ENCODE peak calls at places on chromosomes 5 and 9, in nine cellular contexts. J, W, K, I, Y, H, L, M and Q are unnamed samples.

GRCh38 chr5:126452477-126452876 is 29.3 kb downstream of the GRAMD2B start:
- DNase-seq in L (peak), M (no peak), W (no peak), I (no peak), K (no peak), J (no peak), Y (no peak), H (no peak), Q (no peak)

GRCh38 chr5:74679968-74680367 is 5.1 kb upstream of the HEXB start:
- DNase-seq in H (no peak), K (no peak), M (no peak), W (no peak), J (peak), L (peak), Y (no peak), I (no peak), Q (no peak)

GRCh38 chr5:150573216-150573615 is 65.3 kb downstream of the NDST1 start:
- DNase-seq in Y (no peak), H (no peak), K (no peak), W (no peak), L (no peak), M (no peak), I (no peak), J (no peak), Q (no peak)

GRCh38 chr5:128284236-128284635 is 200.7 kb downstream of the SLC12A2 start:
- DNase-seq in W (no peak), Y (no peak), L (peak), M (no peak), H (no peak), J (no peak), K (no peak), I (no peak), Q (no peak)

GRCh38 chr5:76007904-76008303 is 75.3 kb upstream of the SV2C start:
- DNase-seq in I (no peak), K (no peak), Y (no peak), W (no peak), H (no peak), M (peak), J (no peak), L (no peak), Q (no peak)

GRCh38 chr5:18195910-18196309 is 561.6 kb downstream of the TAF11L14 start:
- DNase-seq in M (no peak), K (no peak), I (no peak), J (no peak), L (peak), Y (no peak), W (no peak), H (no peak), Q (no peak)

GRCh38 chr5:111741270-111741669 is 15.7 kb downstream of the NREP start:
- DNase-seq in K (no peak), L (peak), I (no peak), W (no peak), M (peak), Y (no peak), J (peak), H (no peak), Q (no peak)

GRCh38 chr5:68287976-68288755 is 72.6 kb downstream of the PIK3R1 start:
- DNase-seq in Y (peak), J (peak), K (peak), L (peak), M (peak), I (peak), H (peak), W (peak), Q (peak)

GRCh38 chr5:38297830-38298608 is 39.7 kb downstream of the EGFLAM start:
- DNase-seq in I (no peak), M (no peak), L (no peak), W (no peak), J (peak), K (no peak), H (no peak), Y (no peak), Q (no peak)

GRCh38 chr5:21164425-21164824 is 1176.4 kb upstream of the CDH18 start:
- DNase-seq in M (no peak), L (no peak), Y (no peak), K (no peak), I (no peak), J (no peak), H (no peak), W (no peak), Q (no peak)

GRCh38 chr5:154510156-154510555 is 32.1 kb upstream of the HAND1 start:
- DNase-seq in M (no peak), K (no peak), Y (no peak), H (no peak), I (no peak), J (no peak), W (no peak), L (no peak), Q (no peak)

GRCh38 chr5:139878093-139878492 is 82.5 kb downstream of the PSD2 start:
- DNase-seq in J (no peak), M (no peak), H (no peak), Y (no peak), W (no peak), L (no peak), K (no peak), I (no peak), Q (no peak)

GRCh38 chr9:135081264-135081660 is 6.2 kb upstream of the OLFM1 start:
- DNase-seq in J (no peak), I (no peak), H (no peak), L (no peak), M (no peak), W (no peak), Y (no peak), K (no peak), Q (no peak)

GRCh38 chr5:172920447-172920849 is 38.8 kb upstream of the RPL26L1 start:
- DNase-seq in H (no peak), L (peak), I (peak), K (no peak), M (no peak), W (no peak), Y (no peak), J (peak), Q (no peak)

GRCh38 chr9:114409103-114409780 is 21.5 kb upstream of the AKNA start:
- DNase-seq in K (no peak), I (no peak), J (peak), H (no peak), Y (no peak), L (peak), W (no peak), M (peak), Q (no peak)

GRCh38 chr9:13064676-13065075 is 214.8 kb downstream of the MPDZ start:
- DNase-seq in I (no peak), Y (no peak), K (no peak), M (no peak), L (no peak), W (no peak), H (no peak), J (no peak), Q (no peak)

GRCh38 chr5:82375488-82376294 is 97.5 kb upstream of the RPS23 start:
- DNase-seq in K (no peak), L (no peak), M (no peak), Y (no peak), I (no peak), J (no peak), W (no peak), H (no peak), Q (no peak)

GRCh38 chr5:10490927-10491672 is 49.4 kb downstream of the ROPN1L start:
- DNase-seq in L (no peak), H (no peak), J (no peak), M (no peak), Y (no peak), K (no peak), W (no peak), I (no peak), Q (no peak)

GRCh38 chr5:144710620-144711019 is 539.9 kb downstream of the KCTD16 start:
- DNase-seq in J (no peak), M (no peak), W (no peak), K (no peak), H (no peak), I (no peak), L (no peak), Y (no peak), Q (no peak)

GRCh38 chr5:179209359-179210150 is 135.7 kb downstream of the ADAMTS2 start:
- DNase-seq in M (no peak), K (no peak), H (no peak), W (no peak), Y (no peak), L (no peak), I (no peak), J (peak), Q (no peak)

GRCh38 chr5:133870661-133871060 is 97.8 kb downstream of the C5orf15 start:
- DNase-seq in I (no peak), J (peak), H (no peak), W (no peak), K (no peak), Y (peak), M (no peak), L (peak), Q (no peak)

GRCh38 chr5:140966293-140967225 is at the start of gene PCDHAC2:
- DNase-seq in K (peak), L (peak), H (no peak), J (peak), Y (peak), M (no peak), W (peak), I (peak), Q (no peak)

GRCh38 chr5:143400541-143401252 is 2.8 kb downstream of the NR3C1 start:
- DNase-seq in J (peak), L (peak), H (no peak), W (no peak), M (peak), I (no peak), K (no peak), Y (peak), Q (no peak)

GRCh38 chr5:15618938-15619337 is 119.0 kb downstream of the FBXL7 start:
- DNase-seq in J (no peak), H (no peak), Y (no peak), I (no peak), K (no peak), M (no peak), W (no peak), L (no peak), Q (no peak)

GRCh38 chr5:175718401-175719108 is 60.7 kb downstream of the HRH2 start:
- DNase-seq in H (peak), Y (peak), W (peak), K (no peak), M (no peak), I (no peak), L (peak), J (peak), Q (peak)

GRCh38 chr5:42636946-42637345 is 119.7 kb upstream of the CCDC152 start:
- DNase-seq in J (no peak), Y (no peak), L (no peak), W (no peak), K (no peak), H (peak), I (no peak), M (no peak), Q (no peak)

GRCh38 chr9:37963936-37964739 is 60.2 kb upstream of the SLC25A51 start:
- DNase-seq in H (no peak), J (peak), K (no peak), M (no peak), L (peak), W (peak), Y (no peak), I (peak), Q (no peak)

GRCh38 chr5:94693845-94694370 is 75.4 kb downstream of the SLF1 start:
- DNase-seq in J (no peak), I (no peak), L (no peak), W (no peak), K (no peak), Y (no peak), H (no peak), M (no peak), Q (no peak)

GRCh38 chr9:136666364-136667216 is 3.9 kb downstream of the EGFL7 start:
- DNase-seq in L (no peak), K (no peak), Y (peak), M (no peak), W (no peak), I (no peak), J (no peak), H (no peak), Q (no peak)

GRCh38 chr5:87751801-87752200 is 339.1 kb upstream of the CCNH start:
- DNase-seq in J (no peak), M (no peak), L (no peak), I (no peak), Y (no peak), K (no peak), H (no peak), W (no peak), Q (no peak)

GRCh38 chr5:106964102-106964501 is 706.6 kb downstream of the EFNA5 start:
- DNase-seq in M (no peak), H (peak), K (no peak), I (no peak), Y (no peak), J (peak), W (no peak), L (peak), Q (no peak)

GRCh38 chr9:129036923-129037766 is 719 bp downstream of the MIGA2 start:
- DNase-seq in M (no peak), W (no peak), I (no peak), J (peak), L (no peak), K (no peak), H (no peak), Y (no peak), Q (peak)

GRCh38 chr5:40495172-40495699 is 184.5 kb upstream of the PTGER4 start:
- DNase-seq in J (no peak), W (no peak), L (no peak), Y (no peak), K (no peak), I (no peak), H (peak), M (no peak), Q (no peak)

GRCh38 chr5:84088996-84089395 is 295.7 kb downstream of the EDIL3 start:
- DNase-seq in Y (peak), I (no peak), M (no peak), J (peak), H (peak), W (no peak), K (peak), L (peak), Q (no peak)
- TF ChIP-seq CTCF in Y (peak), I (no peak), M (peak), J (no peak), H (peak), W (peak), K (peak), L (peak), Q (no peak)

GRCh38 chr5:69360442-69360841 is 8.9 kb downstream of the AK6 start:
- DNase-seq in W (no peak), J (no peak), Y (no peak), I (no peak), H (no peak), L (no peak), M (no peak), K (no peak), Q (no peak)

GRCh38 chr5:69364850-69365249 is 4.5 kb downstream of the AK6 start:
- DNase-seq in W (no peak), L (peak), H (no peak), K (no peak), J (no peak), I (no peak), Y (no peak), M (no peak), Q (no peak)

GRCh38 chr5:69367697-69368279 is 1.5 kb downstream of the AK6 start:
- DNase-seq in Y (no peak), K (no peak), W (no peak), L (no peak), H (no peak), M (no peak), J (no peak), I (no peak), Q (no peak)

GRCh38 chr5:69368458-69369368 is 607 bp downstream of the AK6 start:
- DNase-seq in K (peak), I (peak), Y (peak), H (no peak), M (no peak), J (no peak), L (peak), W (no peak), Q (peak)

DNA sequence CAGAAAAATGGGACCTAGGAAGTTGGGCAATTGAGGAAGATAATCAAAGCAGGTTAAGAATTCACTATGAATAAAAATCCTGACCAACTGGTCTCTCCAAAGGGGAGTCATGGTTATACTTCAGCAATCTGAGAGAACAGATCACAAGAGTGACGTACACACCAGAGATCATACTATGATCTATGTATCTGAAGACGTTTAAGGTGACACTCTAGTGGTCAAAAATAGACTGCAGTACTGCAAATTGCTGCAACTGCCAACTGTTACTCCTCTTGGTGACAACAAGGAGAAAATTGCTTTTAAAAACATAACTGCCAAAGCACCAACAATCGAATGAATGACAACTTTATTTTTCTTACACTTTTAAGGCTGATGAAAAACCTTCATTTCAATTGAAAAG is 4.9 kb downstream of the AK6 start:
- DNase-seq in L (peak), M (no peak), K (peak), Y (no peak), W (no peak), I (no peak), H (no peak), J (peak), Q (peak)
- TF ChIP-seq CTCF in L (peak), M (peak), K (peak), Y (peak), W (peak), I (no peak), H (peak), J (peak), Q (peak)

DNA sequence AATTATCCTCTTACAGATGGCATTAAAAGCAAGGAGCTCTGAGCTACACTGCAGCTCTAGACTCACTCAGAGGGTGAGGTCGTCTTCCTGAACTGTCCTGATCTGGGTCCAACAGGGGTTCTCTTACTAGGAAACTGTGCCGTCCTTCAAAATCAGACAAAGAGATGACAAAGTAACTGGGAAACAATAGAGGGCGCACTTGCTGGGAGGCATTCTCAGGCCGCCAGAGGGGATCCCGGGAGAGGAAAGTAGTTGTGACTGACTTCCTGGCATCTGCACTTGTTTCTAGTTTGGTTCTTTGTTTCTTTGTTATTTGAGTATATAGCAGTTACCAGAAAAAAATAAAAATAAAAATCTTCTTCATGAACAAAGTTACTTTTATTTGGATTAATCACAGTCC is 142.9 kb upstream of the MSX2 start:
- DNase-seq in H (no peak), I (no peak), K (peak), Y (peak), J (no peak), M (no peak), W (peak), L (no peak), Q (peak)
- TF ChIP-seq CTCF in H (peak), I (no peak), K (peak), Y (peak), J (peak), M (peak), W (peak), L (peak), Q (peak)

DNA sequence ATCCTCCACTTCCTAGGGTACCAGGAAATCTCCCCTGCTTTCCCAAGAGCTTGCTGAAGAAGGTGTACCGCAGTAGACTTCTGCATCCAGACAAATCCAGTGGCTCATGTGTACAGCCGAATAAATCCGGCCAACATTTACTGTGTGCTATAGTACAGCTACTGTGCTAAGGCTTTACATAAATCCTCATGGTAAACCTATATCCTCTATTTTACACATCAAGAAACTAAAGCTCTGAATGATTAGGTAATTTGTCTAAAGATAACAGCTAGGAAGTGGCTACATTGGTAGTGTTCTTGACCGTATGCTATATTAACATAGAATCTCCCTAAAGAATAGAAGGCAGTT is 511 bp upstream of the WDR41 start:
- DNase-seq in J (no peak), I (no peak), H (no peak), W (no peak), Y (no peak), K (no peak), M (no peak), L (no peak), Q (no peak)
- TF ChIP-seq CTCF in J (no peak), I (no peak), H (no peak), W (no peak), Y (no peak), K (no peak), M (no peak), L (no peak), Q (peak)

DNA sequence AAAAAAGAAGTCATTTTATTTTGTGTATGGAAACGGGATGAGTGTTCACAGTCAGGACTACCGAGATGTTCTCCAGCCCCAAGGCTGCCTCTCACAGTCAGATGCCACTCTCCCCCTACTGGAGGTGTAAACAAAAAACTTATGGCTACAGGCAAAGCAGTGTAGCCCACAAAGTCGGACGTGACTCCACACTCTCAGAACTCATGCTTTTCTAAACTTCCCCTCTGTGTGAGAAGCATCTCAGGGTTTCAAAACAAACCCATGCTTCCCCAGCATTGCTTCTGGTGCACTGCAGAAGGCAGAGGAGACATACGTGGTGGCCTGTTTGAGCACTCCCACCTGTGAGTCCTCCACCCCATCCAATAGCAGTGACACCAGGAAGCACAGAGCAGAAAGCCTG is 580.3 kb downstream of the BNC2 start:
- DNase-seq in W (no peak), Y (no peak), H (no peak), I (no peak), K (no peak), J (no peak), L (no peak), M (no peak), Q (no peak)
- TF ChIP-seq CTCF in W (no peak), Y (no peak), H (no peak), I (no peak), K (no peak), J (no peak), L (no peak), M (no peak), Q (no peak)

GRCh38 chr5:137201876-137202275 is 297.2 kb downstream of the SPOCK1 start:
- DNase-seq in I (peak), J (peak), M (no peak), Y (no peak), H (no peak), K (no peak), W (no peak), L (peak), Q (no peak)
- TF ChIP-seq CTCF in I (no peak), J (peak), M (no peak), Y (no peak), H (no peak), K (peak), W (no peak), L (peak), Q (no peak)

DNA sequence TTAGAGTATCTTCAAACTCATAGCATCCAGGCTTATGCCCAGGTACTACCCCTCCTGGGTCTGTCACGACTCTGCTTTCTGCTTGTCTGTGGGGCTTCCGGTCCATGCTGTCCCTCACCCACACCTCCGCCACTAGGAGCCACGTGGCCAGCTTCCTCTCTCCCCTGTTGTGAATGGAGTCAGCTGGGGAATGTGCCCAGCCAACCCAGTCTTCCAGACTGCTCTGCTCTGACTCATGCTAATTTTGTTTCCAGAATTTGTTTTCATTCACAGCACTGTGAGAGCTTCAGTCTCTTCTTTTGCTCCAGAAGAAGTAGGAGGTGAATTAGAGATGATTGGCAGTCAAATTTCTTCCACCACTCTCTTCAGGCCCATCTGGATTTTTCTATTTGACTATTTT is 424.2 kb upstream of the KIF2A start:
- DNase-seq in L (peak), Y (no peak), J (peak), I (no peak), H (no peak), W (no peak), K (no peak), M (no peak), Q (no peak)
- TF ChIP-seq CTCF in L (no peak), Y (no peak), J (no peak), I (no peak), H (no peak), W (no peak), K (no peak), M (no peak), Q (no peak)

GRCh38 chr9:3956081-3956701 is 343.7 kb downstream of the GLIS3 start:
- DNase-seq in K (no peak), J (peak), L (no peak), M (no peak), Y (no peak), W (no peak), H (no peak), I (no peak), Q (no peak)
- TF ChIP-seq CTCF in K (no peak), J (no peak), L (no peak), M (no peak), Y (no peak), W (no peak), H (no peak), I (no peak), Q (no peak)